ENCODE peak calls at places on chromosomes 16 and 17, in four cellular contexts. A is NCI-H2107, G is heart left ventricle, T is lung. W is an unnamed sample.

GRCh38 chr16:85104147-85104546 is 8.1 kb downstream of the CIBAR2 start:
- DNase-seq in G (no peak), A (no peak), T (no peak), W (no peak)

GRCh38 chr16:11254913-11255736 is 879 bp downstream of the SOCS1 start:
- DNase-seq in A (peak; percentile 25), G (no peak), T (no peak), W (peak; percentile 55)

GRCh38 chr17:76405607-76405966 is 21.2 kb downstream of the SPHK1 start:
- DNase-seq in G (no peak), A (no peak), T (no peak), W (no peak)

GRCh38 chr16:24863582-24864437 is 18.0 kb downstream of the SLC5A11 start:
- DNase-seq in G (no peak), A (no peak), T (no peak), W (no peak)

GRCh38 chr17:61399131-61400057 is at the start of gene TBX2:
- DNase-seq in G (peak; percentile 84), A (no peak), T (peak; percentile 74), W (peak; percentile 72)

GRCh38 chr16:1152651-1153259 is at the start of gene CACNA1H:
- DNase-seq in A (no peak), T (no peak), G (peak; percentile 45), W (no peak)

GRCh38 chr17:45742251-45742650 is 41.9 kb upstream of the CRHR1 start:
- DNase-seq in A (no peak), G (no peak), T (no peak), W (no peak)

GRCh38 chr16:57970971-57971370 is at the start of gene CNGB1:
- DNase-seq in A (no peak), T (no peak), G (no peak), W (no peak)

GRCh38 chr16:27154573-27155521 is 48.5 kb upstream of the KDM8 start:
- DNase-seq in A (no peak), T (peak; percentile 59), G (peak; percentile 46), W (peak; percentile 56)

GRCh38 chr17:80487511-80487910 is 11.1 kb upstream of the NPTX1 start:
- DNase-seq in T (no peak), A (no peak), G (no peak), W (no peak)

GRCh38 chr16:88415381-88416323 is 32.9 kb downstream of the ZNF469 start:
- DNase-seq in A (no peak), G (no peak), T (no peak), W (no peak)

GRCh38 chr17:17572010-17572785 is 19.3 kb downstream of the PEMT start:
- DNase-seq in G (no peak), A (no peak), T (no peak), W (peak; percentile 74)

GRCh38 chr16:21302898-21303528 is 24.9 kb upstream of the CRYM start:
- DNase-seq in G (no peak), T (no peak), A (no peak), W (no peak)

GRCh38 chr16:27127293-27127692 is 60.6 kb downstream of the C16orf82 start:
- DNase-seq in A (no peak), G (no peak), T (no peak), W (no peak)

GRCh38 chr17:61568219-61569072 is 22.6 kb downstream of the NACA2 start:
- DNase-seq in G (no peak), A (no peak), T (no peak), W (no peak)

GRCh38 chr16:86886651-86887050 is 308.3 kb downstream of the FOXL1 start:
- DNase-seq in T (no peak), G (no peak), A (no peak), W (no peak)

GRCh38 chr16:56682703-56683397 is 580 bp downstream of the MT1X start:
- DNase-seq in A (no peak), T (no peak), G (no peak), W (no peak)

GRCh38 chr17:30950669-30951399 is 20.0 kb upstream of the RNF135 start:
- DNase-seq in A (no peak), T (peak; percentile 65), G (peak; percentile 81), W (peak; percentile 86)

GRCh38 chr16:85027349-85027967 is at the start of gene KIAA0513:
- DNase-seq in G (peak; percentile 95), A (peak; percentile 91), T (peak; percentile 94), W (peak; percentile 96)

GRCh38 chr17:31491794-31492171 is 100.3 kb downstream of the RAB11FIP4 start:
- DNase-seq in T (no peak), A (no peak), G (no peak), W (no peak)

GRCh38 chr17:73278465-73279453 is 17.1 kb upstream of the CPSF4L start:
- DNase-seq in A (peak; percentile 44), G (peak; percentile 42), T (no peak), W (no peak)

GRCh38 chr17:61862105-61862574 is 1.2 kb downstream of the BRIP1 start:
- DNase-seq in T (no peak), A (no peak), G (no peak), W (no peak)

GRCh38 chr17:63433746-63434591 is 12.1 kb downstream of the CYB561 start:
- DNase-seq in G (peak; percentile 79), A (no peak), T (peak; percentile 52), W (no peak)

GRCh38 chr16:57258910-57259475 is 13.9 kb downstream of the ARL2BP start:
- DNase-seq in T (no peak), G (no peak), A (no peak), W (peak; percentile 42)

GRCh38 chr17:5000237-5000639 is 2.5 kb downstream of the KIF1C start:
- DNase-seq in T (peak; percentile 70), A (no peak), G (peak; percentile 89), W (peak; percentile 83)

GRCh38 chr17:11506635-11507034 is 91.6 kb upstream of the DNAH9 start:
- DNase-seq in G (no peak), T (no peak), A (no peak), W (no peak)

GRCh38 chr16:19644877-19645276 is 73.2 kb downstream of the KNOP1 start:
- DNase-seq in T (no peak), G (peak; percentile 83), A (no peak), W (no peak)

GRCh38 chr17:39152134-39152884 is 872 bp upstream of the PLXDC1 start:
- DNase-seq in A (no peak), G (peak; percentile 63), T (no peak), W (no peak)

GRCh38 chr16:87435399-87436224 is 43.5 kb downstream of the MAP1LC3B start:
- DNase-seq in T (no peak), A (no peak), G (no peak), W (no peak)

GRCh38 chr17:64109400-64109799 is 20.5 kb downstream of the ERN1 start:
- DNase-seq in G (no peak), T (no peak), A (no peak), W (no peak)

GRCh38 chr16:87123356-87124001 is 193.7 kb downstream of the C16orf95 start:
- DNase-seq in T (no peak), G (no peak), A (no peak), W (no peak)

GRCh38 chr17:72270530-72270929 is 149.7 kb downstream of the SOX9 start:
- DNase-seq in A (no peak), T (peak; percentile 48), G (peak; percentile 25), W (no peak)

GRCh38 chr17:61449707-61450640 is 2.2 kb upstream of the TBX4 start:
- DNase-seq in A (no peak), G (no peak), T (no peak), W (no peak)

GRCh38 chr17:75679706-75680201 is 12.6 kb downstream of the SAP30BP start:
- DNase-seq in G (peak; percentile 42), A (no peak), T (peak; percentile 56), W (no peak)

GRCh38 chr17:9968881-9969280 is 63.8 kb upstream of the RCVRN start:
- DNase-seq in G (no peak), A (no peak), T (no peak), W (no peak)